ENCODE peak calls at places on chromosomes 6 and 20, in nine cellular contexts. D is cardiac fibroblast; L is stimulated activated naive CD8-positive, alpha-beta T cell treated with anti-CD3 and anti-CD28 coated beads, Interleukin-15, amount 100 ng/mL, for 72 hours; Y is heart right ventricle; S is testis; M is activated gamma-delta T cell treated with Interleukin-2 at 50 U/mL for 16 hours; X is posterior vena cava; V is mesendoderm; W is memory B cell. B is an unnamed sample.

GRCh38 chr20:62197801-62198200 is 15.0 kb downstream of the MTG2 start:
- DNase-seq in D (no peak), L (no peak), Y (peak; percentile 1), S (no peak), M (no peak), X (peak; percentile 73), V (no peak), W (no peak), B (peak; percentile 40)

GRCh38 chr6:13550656-13551055 is 23.7 kb upstream of the SIRT5 start:
- DNase-seq in D (no peak), L (no peak), Y (no peak), S (no peak), M (no peak), X (no peak), V (no peak), W (no peak), B (no peak)

GRCh38 chr6:71721642-71722041 is 164.7 kb upstream of the RIMS1 start:
- DNase-seq in D (no peak), L (no peak), Y (no peak), S (no peak), M (no peak), X (no peak), V (no peak), W (no peak), B (no peak)

GRCh38 chr6:44176935-44177509 is 18.4 kb downstream of the CAPN11 start:
- DNase-seq in D (no peak), L (peak; percentile 45), Y (no peak), S (no peak), M (peak; percentile 33), X (peak; percentile 68), V (no peak), W (peak; percentile 42), B (no peak)

GRCh38 chr6:136886110-136886509 is 36.0 kb upstream of the SLC35D3 start:
- DNase-seq in D (no peak), L (no peak), Y (no peak), S (no peak), M (no peak), X (no peak), V (no peak), W (no peak), B (no peak)

GRCh38 chr20:55160022-55160421 is 684.6 kb downstream of the DOK5 start:
- DNase-seq in D (no peak), L (no peak), Y (no peak), S (no peak), M (no peak), X (peak; percentile 77), V (no peak), W (no peak), B (no peak)

GRCh38 chr20:316316-317068 is 8.9 kb upstream of the SOX12 start:
- DNase-seq in D (no peak), L (no peak), Y (no peak), S (no peak), M (no peak), X (no peak), V (no peak), W (no peak), B (no peak)

GRCh38 chr6:43768983-43769525 is 957 bp upstream of the VEGFA start:
- DNase-seq in D (peak; percentile 97), L (no peak), Y (peak; percentile 76), S (peak; percentile 64), M (no peak), X (peak; percentile 94), V (no peak), W (no peak), B (peak; percentile 86)

GRCh38 chr20:21804779-21805178 is 99.3 kb downstream of the PAX1 start:
- DNase-seq in D (no peak), L (no peak), Y (no peak), S (no peak), M (no peak), X (no peak), V (no peak), W (no peak), B (no peak)

GRCh38 chr6:109024368-109024767 is 70.3 kb downstream of the SESN1 start:
- DNase-seq in D (no peak), L (no peak), Y (no peak), S (no peak), M (no peak), X (no peak), V (no peak), W (no peak), B (no peak)

B was measured in Right ventricle myocardium inferior.